ENCODE peak calls at places on chromosomes 13 and 19, in seven cellular contexts. K is body of pancreas; F is astrocyte; D is CD8-positive, alpha-beta T cell; O is MM.1S; S is colonic mucosa; C is lung. Y is an unnamed sample. For H3K4me1, the result is how much of the 10 kb centered on the place peaks cover.

GRCh38 chr13:36297259-36297599 is 385 bp downstream of the CCDC169 start:
- DNase-seq in K (no peak), F (peak), D (no peak), O (no peak), S (peak), C (no peak), Y (no peak)

GRCh38 chr19:36547001-36547732 is 19.1 kb upstream of the ZNF260 start:
- DNase-seq in K (no peak), F (peak), D (no peak), O (no peak), S (no peak), C (no peak), Y (no peak)

GRCh38 chr19:44723952-44724319 is 24.6 kb upstream of the BCL3 start:
- DNase-seq in K (peak), F (peak), D (peak), O (peak), S (peak), C (peak), Y (peak)

GRCh38 chr13:28282451-28282850 is 144.1 kb downstream of the PAN3 start:
- DNase-seq in K (no peak), F (no peak), D (no peak), O (no peak), S (no peak), C (no peak), Y (no peak)

GRCh38 chr19:31534231-31534630 is 185.0 kb upstream of the TSHZ3 start:
- DNase-seq in K (no peak), F (no peak), D (no peak), O (no peak), S (no peak), C (no peak), Y (no peak)

GRCh38 chr13:51925865-51926527 is 64.2 kb downstream of the CCDC70 start:
- DNase-seq in K (no peak), F (no peak), D (no peak), O (no peak), S (no peak), C (no peak), Y (no peak)

GRCh38 chr13:63107163-63107935 is 1691.7 kb upstream of the PCDH20 start:
- DNase-seq in K (no peak), F (peak), D (no peak), O (no peak), S (no peak), C (no peak), Y (peak)

GRCh38 chr13:25352806-25353205 is 19.0 kb upstream of the ATP8A2 start:
- DNase-seq in K (no peak), F (no peak), D (no peak), O (no peak), S (no peak), C (no peak), Y (no peak)

GRCh38 chr13:27194895-27195764 is 23.5 kb upstream of the USP12 start:
- DNase-seq in K (no peak), F (peak), D (no peak), O (no peak), S (no peak), C (no peak), Y (no peak)

GRCh38 chr19:1027953-1028902 is 1.8 kb downstream of the CNN2 start:
- DNase-seq in K (peak), F (peak), D (peak), O (peak), S (peak), C (peak), Y (peak)

GRCh38 chr19:49421039-49421877 is 2.0 kb downstream of the PTH2 start:
- DNase-seq in K (peak), F (peak), D (peak), O (no peak), S (peak), C (peak), Y (peak)

GRCh38 chr13:30804474-30804873 is 69.1 kb downstream of the ALOX5AP start:
- DNase-seq in K (no peak), F (no peak), D (no peak), O (no peak), S (no peak), C (no peak), Y (peak)

GRCh38 chr13:43057653-43058317 is 34.4 kb downstream of the DNAJC15 start:
- DNase-seq in K (no peak), F (peak), D (peak), O (no peak), S (no peak), C (no peak), Y (no peak)

GRCh38 chr19:18741124-18741493 is 50.0 kb downstream of the COMP start:
- DNase-seq in K (peak), F (no peak), D (no peak), O (no peak), S (no peak), C (no peak), Y (no peak)

GRCh38 chr13:75514080-75515040 is 23.3 kb downstream of the COMMD6 start:
- DNase-seq in K (no peak), F (peak), D (no peak), O (no peak), S (no peak), C (no peak), Y (no peak)

GRCh38 chr13:101490400-101491015 is 38.0 kb downstream of the ITGBL1 start:
- DNase-seq in K (no peak), F (peak), D (no peak), O (no peak), S (no peak), C (no peak), Y (no peak)

GRCh38 chr19:16457195-16457953 is 14.4 kb downstream of the EPS15L1 start:
- DNase-seq in K (peak), F (peak), D (no peak), O (no peak), S (no peak), C (no peak), Y (peak)

GRCh38 chr13:112733661-112734379 is 44.0 kb downstream of the ATP11A start:
- DNase-seq in K (no peak), F (peak), D (no peak), O (no peak), S (no peak), C (no peak), Y (no peak)

GRCh38 chr13:48155850-48156249 is 60.9 kb upstream of the MED4 start:
- DNase-seq in K (no peak), F (peak), D (peak), O (no peak), S (no peak), C (no peak), Y (no peak)

GRCh38 chr19:57165846-57166245 is 1.4 kb downstream of the DUXA start:
- DNase-seq in K (no peak), F (no peak), D (no peak), O (no peak), S (no peak), C (no peak), Y (no peak)

GRCh38 chr13:80498433-80498832 is 157.5 kb upstream of the SPRY2 start:
- DNase-seq in K (no peak), F (no peak), D (no peak), O (no peak), S (no peak), C (no peak), Y (no peak)

GRCh38 chr13:22018297-22019210 is 347.7 kb downstream of the FGF9 start:
- DNase-seq in K (no peak), F (no peak), D (no peak), O (no peak), S (no peak), C (no peak), Y (no peak)

GRCh38 chr19:14072535-14073231 is at the start of gene MISP3:
- DNase-seq in K (peak), F (peak), D (no peak), O (peak), S (peak), C (peak), Y (peak)

GRCh38 chr13:49386664-49387063 is 57.2 kb downstream of the CAB39L start:
- DNase-seq in K (no peak), F (no peak), D (no peak), O (no peak), S (no peak), C (no peak), Y (no peak)

GRCh38 chr13:33034897-33035296 is 18.7 kb downstream of the KL start:
- DNase-seq in K (no peak), F (no peak), D (no peak), O (no peak), S (no peak), C (no peak), Y (no peak)

GRCh38 chr19:18665771-18666202 is 17.7 kb upstream of the CRTC1 start:
- DNase-seq in K (no peak), F (no peak), D (no peak), O (no peak), S (no peak), C (no peak), Y (peak)

GRCh38 chr13:76406243-76406642 is 480.0 kb downstream of the KCTD12 start:
- DNase-seq in K (no peak), F (no peak), D (no peak), O (no peak), S (no peak), C (no peak), Y (no peak)

GRCh38 chr13:42650470-42650869 is 76.5 kb downstream of the TNFSF11 start:
- DNase-seq in K (no peak), F (no peak), D (no peak), O (no peak), S (no peak), C (no peak), Y (no peak)

GRCh38 chr13:20369886-20370361 is 137.8 kb upstream of the GJB6 start:
- DNase-seq in K (no peak), F (no peak), D (no peak), O (no peak), S (no peak), C (no peak), Y (no peak)

GRCh38 chr13:51275101-51275500 is 52.9 kb downstream of the FAM124A start:
- DNase-seq in K (no peak), F (no peak), D (no peak), O (no peak), S (no peak), C (no peak), Y (no peak)

GRCh38 chr19:16737909-16738308 is 18.3 kb downstream of the NWD1 start:
- DNase-seq in K (no peak), F (no peak), D (no peak), O (no peak), S (peak), C (no peak), Y (no peak)

GRCh38 chr19:55482128-55482961 is 2.6 kb upstream of the NAT14 start:
- DNase-seq in K (no peak), F (no peak), D (no peak), O (no peak), S (no peak), C (no peak), Y (no peak)

GRCh38 chr13:91904005-91904404 is 505.6 kb downstream of the GPC5 start:
- DNase-seq in K (no peak), F (no peak), D (no peak), O (peak), S (no peak), C (no peak), Y (no peak)

GRCh38 chr13:90738881-90739280 is 608.6 kb upstream of the MIR17HG start:
- DNase-seq in K (no peak), F (peak), D (no peak), O (no peak), S (no peak), C (no peak), Y (no peak)

GRCh38 chr19:51927859-51928258 is 587 bp downstream of the ZNF613 start:
- DNase-seq in K (no peak), F (no peak), D (no peak), O (no peak), S (no peak), C (no peak), Y (no peak)

GRCh38 chr19:41896581-41896942 is 13.6 kb downstream of the ARHGEF1 start:
- DNase-seq in K (no peak), F (no peak), D (no peak), O (no peak), S (no peak), C (no peak), Y (no peak)

GRCh38 chr19:343941-344624 is 513 bp downstream of the MIER2 start:
- DNase-seq in K (no peak), F (no peak), D (no peak), O (no peak), S (no peak), C (no peak), Y (peak)

GRCh38 chr19:53771133-53771532 is 53.0 kb downstream of the NLRP12 start:
- DNase-seq in K (no peak), F (no peak), D (no peak), O (no peak), S (no peak), C (no peak), Y (no peak)

GRCh38 chr19:35805518-35806102 is 7.0 kb downstream of the PRODH2 start:
- DNase-seq in K (no peak), F (no peak), D (no peak), O (no peak), S (no peak), C (no peak), Y (no peak)

GRCh38 chr19:6590458-6591319 is at the start of gene CD70:
- DNase-seq in K (no peak), F (no peak), D (peak), O (peak), S (no peak), C (no peak), Y (peak)

GRCh38 chr13:99226493-99226892 is 25.8 kb downstream of the UBAC2 start:
- DNase-seq in K (no peak), F (peak), D (no peak), O (no peak), S (no peak), C (no peak), Y (no peak)
- H3K4me1 ChIP-seq in K (under half), F (under half), D (half or more), O (under half), S (under half), C (under half), Y (half or more)

GRCh38 chr13:41502676-41503075 is 45.3 kb downstream of the RGCC start:
- DNase-seq in K (no peak), F (no peak), D (peak), O (peak), S (no peak), C (no peak), Y (peak)

GRCh38 chr13:41499452-41499851 is 42.1 kb downstream of the RGCC start:
- DNase-seq in K (no peak), F (no peak), D (no peak), O (no peak), S (no peak), C (no peak), Y (no peak)

GRCh38 chr13:41501281-41501680 is 43.9 kb downstream of the RGCC start:
- DNase-seq in K (no peak), F (no peak), D (no peak), O (no peak), S (no peak), C (no peak), Y (no peak)

GRCh38 chr13:41502021-41502420 is 44.7 kb downstream of the RGCC start:
- DNase-seq in K (no peak), F (no peak), D (no peak), O (peak), S (no peak), C (no peak), Y (peak)

DNA sequence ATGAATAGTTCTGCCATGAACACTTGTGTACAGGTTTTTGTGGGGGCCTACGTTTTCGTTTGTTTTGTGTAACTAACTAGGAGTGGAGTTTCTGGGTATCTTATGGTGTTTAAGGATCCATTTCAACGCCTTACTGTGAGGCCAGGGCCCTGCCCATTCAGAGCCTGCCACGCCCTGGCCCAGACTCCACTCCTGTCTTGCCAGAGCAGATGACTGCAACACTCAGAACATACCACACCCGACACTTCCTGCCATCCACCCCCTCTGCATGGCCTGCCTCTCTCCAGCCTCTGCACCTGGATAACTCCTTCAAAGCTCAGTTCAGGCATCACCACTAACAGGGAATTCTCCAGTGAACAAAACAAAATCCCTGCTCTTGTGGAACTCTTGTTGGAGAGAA is 43.2 kb downstream of the RGCC start:
- DNase-seq in K (no peak), F (no peak), D (peak), O (peak), S (no peak), C (no peak), Y (no peak)
- H3K4me3 ChIP-seq in K (no peak), F (no peak), D (no peak), O (no peak), S (no peak), C (no peak), Y (peak)

DNA sequence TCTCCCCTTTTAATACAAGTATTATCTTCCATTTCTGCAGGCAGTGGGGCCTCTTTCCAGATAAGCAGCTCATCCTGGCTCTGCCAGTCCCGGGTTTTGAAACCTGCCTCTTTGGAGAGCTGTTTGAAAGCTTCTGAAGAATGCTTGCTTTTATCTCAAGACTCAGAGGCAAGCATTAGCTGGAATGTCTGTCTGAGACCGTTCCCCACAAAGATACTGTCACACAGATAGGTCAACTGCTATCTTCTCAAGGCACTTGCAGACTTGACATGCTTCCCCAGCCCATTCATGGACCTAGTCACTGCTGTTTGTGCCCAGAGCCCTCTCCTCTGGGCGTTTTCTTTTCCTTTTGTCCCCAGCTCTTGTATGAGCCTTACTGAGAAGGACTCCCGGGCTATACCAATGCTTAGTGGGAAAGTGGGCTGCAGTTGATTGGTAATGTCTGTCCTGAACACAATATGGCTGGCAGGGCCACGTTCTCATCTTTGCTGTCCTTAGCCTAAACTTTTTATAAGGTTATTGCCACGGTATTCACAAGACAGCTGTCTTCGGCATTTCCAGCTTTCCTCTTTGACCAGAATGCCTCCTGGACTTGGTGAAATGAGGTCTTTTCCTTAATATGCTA is 13.4 kb downstream of the SERP2 start:
- DNase-seq in K (no peak), F (no peak), D (no peak), O (no peak), S (no peak), C (no peak), Y (no peak)
- H3K4me1 ChIP-seq in K (under half), F (under half), D (under half), O (under half), S (under half), C (under half), Y (under half)

GRCh38 chr13:108328848-108329247 is 59.3 kb downstream of the TNFSF13B start:
- DNase-seq in K (no peak), F (no peak), D (no peak), O (no peak), S (peak), C (no peak), Y (no peak)
- H3K4me3 ChIP-seq in K (no peak), F (no peak), D (no peak), O (no peak), S (no peak), C (no peak), Y (no peak)

GRCh38 chr19:33394723-33395560 is 21.4 kb downstream of the CEBPG start:
- DNase-seq in K (no peak), F (no peak), D (no peak), O (no peak), S (no peak), C (no peak), Y (no peak)
- H3K4me1 ChIP-seq in K (under half), F (under half), D (under half), O (under half), S (under half), C (under half), Y (under half)

GRCh38 chr19:10109528-10109927 is 2.0 kb upstream of the P2RY11 start:
- DNase-seq in K (no peak), F (no peak), D (no peak), O (no peak), S (no peak), C (no peak), Y (no peak)

GRCh38 chr19:10106100-10106936 is at the start of gene PPAN:
- DNase-seq in K (peak), F (peak), D (peak), O (peak), S (peak), C (peak), Y (peak)

GRCh38 chr19:10107254-10107653 is 1.1 kb downstream of the PPAN start:
- DNase-seq in K (no peak), F (no peak), D (no peak), O (no peak), S (no peak), C (no peak), Y (no peak)

GRCh38 chr19:10105241-10106099 is 692 bp upstream of the PPAN start:
- DNase-seq in K (no peak), F (no peak), D (peak), O (no peak), S (peak), C (no peak), Y (no peak)

DNA sequence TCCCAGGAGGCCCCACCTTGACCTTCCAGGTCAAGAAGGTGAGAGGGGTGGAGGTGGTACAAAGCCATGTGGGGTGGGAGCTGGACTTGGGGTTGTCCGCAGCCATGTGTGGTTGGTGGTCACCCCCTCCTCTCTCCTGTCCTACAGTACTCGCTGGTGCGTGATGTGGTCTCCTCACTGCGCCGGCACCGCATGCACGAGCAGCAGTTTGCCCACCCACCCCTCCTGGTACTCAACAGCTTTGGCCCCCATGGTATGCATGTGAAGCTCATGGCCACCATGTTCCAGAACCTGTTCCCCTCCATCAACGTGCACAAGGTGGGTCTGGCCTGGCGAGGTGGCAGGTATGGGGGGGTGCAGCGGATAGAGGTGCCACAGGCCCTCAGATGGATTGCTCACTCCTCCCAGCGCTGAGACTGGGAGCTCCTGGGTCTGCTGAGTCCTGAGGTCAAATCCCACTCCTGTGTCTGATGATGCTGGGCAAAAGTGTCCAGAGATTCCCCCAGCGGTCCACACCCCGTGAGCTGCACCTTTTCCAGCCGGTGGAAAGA is 1.7 kb downstream of the PPAN start:
- DNase-seq in K (no peak), F (no peak), D (no peak), O (no peak), S (no peak), C (no peak), Y (no peak)
- H3K4me3 ChIP-seq in K (no peak), F (no peak), D (no peak), O (no peak), S (no peak), C (no peak), Y (peak)

GRCh38 chr19:28465317-28466086 is 747.4 kb downstream of the UQCRFS1 start:
- DNase-seq in K (no peak), F (peak), D (no peak), O (peak), S (no peak), C (no peak), Y (no peak)
- H3K4me1 ChIP-seq in K (under half), F (under half), D (under half), O (half or more), S (under half), C (under half), Y (under half)

GRCh38 chr19:2454199-2454961 is 2.4 kb downstream of the LMNB2 start:
- DNase-seq in K (no peak), F (no peak), D (no peak), O (no peak), S (no peak), C (no peak), Y (no peak)
- H3K4me3 ChIP-seq in K (no peak), F (no peak), D (no peak), O (no peak), S (no peak), C (no peak), Y (peak)